ENCODE peak calls at places on chromosome 14, in ten cellular contexts. H is neural progenitor cell; Q is foreskin keratinocyte; R is thoracic aorta; L is fibroblast of lung; D is right atrium auricular region; C is breast epithelium; B is transverse colon; A is naive thymus-derived CD4-positive, alpha-beta T cell; N is OCI-LY7. W is an unnamed sample. For H3K4me1, the result is how much of the 10 kb centered on the place peaks cover.

GRCh38 chr14:33480589-33481184 is 470.2 kb downstream of the EGLN3 start:
- DNase-seq in H (peak), Q (no peak), R (no peak), L (no peak), D (no peak), C (no peak), B (no peak), A (no peak), N (no peak), W (no peak)

GRCh38 chr14:89372156-89372555 is 44.9 kb downstream of the FOXN3 start:
- DNase-seq in H (no peak), Q (no peak), R (no peak), L (peak), D (no peak), C (no peak), B (no peak), A (no peak), N (no peak), W (no peak)

GRCh38 chr14:64774272-64774671 is 70.0 kb downstream of the PLEKHG3 start:
- DNase-seq in H (no peak), Q (no peak), R (no peak), L (no peak), D (no peak), C (no peak), B (no peak), A (no peak), N (no peak), W (no peak)

GRCh38 chr14:36660736-36661505 is 739 bp upstream of the PAX9 start:
- DNase-seq in H (no peak), Q (no peak), R (no peak), L (no peak), D (no peak), C (no peak), B (no peak), A (no peak), N (peak), W (no peak)

GRCh38 chr14:91396959-91397815 is 20.4 kb downstream of the CCDC88C start:
- DNase-seq in H (no peak), Q (no peak), R (no peak), L (no peak), D (no peak), C (no peak), B (peak), A (peak), N (peak), W (no peak)

GRCh38 chr14:100203962-100204834 is 34.7 kb upstream of the YY1 start:
- DNase-seq in H (no peak), Q (no peak), R (no peak), L (peak), D (no peak), C (no peak), B (no peak), A (no peak), N (no peak), W (no peak)

GRCh38 chr14:51095854-51096823 is 1.2 kb upstream of the TRIM9 start:
- DNase-seq in H (peak), Q (peak), R (peak), L (peak), D (no peak), C (no peak), B (peak), A (peak), N (no peak), W (no peak)

GRCh38 chr14:90532826-90533525 is 136.1 kb downstream of the CALM1 start:
- DNase-seq in H (no peak), Q (no peak), R (no peak), L (no peak), D (no peak), C (no peak), B (no peak), A (no peak), N (no peak), W (no peak)

GRCh38 chr14:90828642-90829487 is 12.6 kb upstream of the TTC7B start:
- DNase-seq in H (no peak), Q (no peak), R (no peak), L (no peak), D (peak), C (no peak), B (peak), A (no peak), N (no peak), W (no peak)

GRCh38 chr14:96362965-96363750 is at the start of the genes ATG2B and GSKIP:
- DNase-seq in H (peak), Q (peak), R (peak), L (peak), D (peak), C (peak), B (peak), A (peak), N (peak), W (peak)

GRCh38 chr14:50064993-50065392 is 51.4 kb downstream of the VCPKMT start:
- DNase-seq in H (no peak), Q (no peak), R (no peak), L (peak), D (no peak), C (no peak), B (peak), A (peak), N (peak), W (no peak)

GRCh38 chr14:99879401-99880295 is 86.4 kb downstream of the EML1 start:
- DNase-seq in H (no peak), Q (peak), R (no peak), L (peak), D (no peak), C (no peak), B (no peak), A (no peak), N (no peak), W (no peak)

GRCh38 chr14:91310620-91311283 is 66.2 kb upstream of the GPR68 start:
- DNase-seq in H (no peak), Q (no peak), R (no peak), L (no peak), D (no peak), C (no peak), B (no peak), A (peak), N (no peak), W (no peak)

GRCh38 chr14:102749833-102750775 is 27.1 kb upstream of the TRAF3 start:
- DNase-seq in H (peak), Q (no peak), R (no peak), L (no peak), D (no peak), C (no peak), B (no peak), A (no peak), N (no peak), W (no peak)

GRCh38 chr14:61588419-61588901 is 106.9 kb upstream of the HIF1A start:
- DNase-seq in H (no peak), Q (no peak), R (no peak), L (peak), D (no peak), C (no peak), B (no peak), A (no peak), N (no peak), W (no peak)

GRCh38 chr14:75450381-75451276 is 22.8 kb downstream of the JDP2 start:
- DNase-seq in H (no peak), Q (peak), R (no peak), L (peak), D (no peak), C (peak), B (peak), A (no peak), N (no peak), W (no peak)

GRCh38 chr14:99035712-99036593 is 236.0 kb downstream of the BCL11B start:
- DNase-seq in H (peak), Q (peak), R (peak), L (peak), D (peak), C (peak), B (peak), A (no peak), N (no peak), W (no peak)

GRCh38 chr14:66401447-66402095 is 84.6 kb upstream of the CCDC196 start:
- DNase-seq in H (peak), Q (no peak), R (no peak), L (peak), D (no peak), C (no peak), B (no peak), A (no peak), N (no peak), W (no peak)

GRCh38 chr14:23494223-23494622 is 24.7 kb downstream of the NGDN start:
- DNase-seq in H (peak), Q (no peak), R (no peak), L (peak), D (no peak), C (no peak), B (no peak), A (no peak), N (no peak), W (no peak)

GRCh38 chr14:79502751-79503148 is 708.6 kb downstream of the DIO2 start:
- DNase-seq in H (no peak), Q (no peak), R (no peak), L (peak), D (no peak), C (no peak), B (no peak), A (no peak), N (no peak), W (no peak)

GRCh38 chr14:21768116-21768874 is 94.7 kb upstream of the OR4E1 start:
- DNase-seq in H (peak), Q (no peak), R (no peak), L (no peak), D (no peak), C (no peak), B (no peak), A (peak), N (peak), W (no peak)

DNA sequence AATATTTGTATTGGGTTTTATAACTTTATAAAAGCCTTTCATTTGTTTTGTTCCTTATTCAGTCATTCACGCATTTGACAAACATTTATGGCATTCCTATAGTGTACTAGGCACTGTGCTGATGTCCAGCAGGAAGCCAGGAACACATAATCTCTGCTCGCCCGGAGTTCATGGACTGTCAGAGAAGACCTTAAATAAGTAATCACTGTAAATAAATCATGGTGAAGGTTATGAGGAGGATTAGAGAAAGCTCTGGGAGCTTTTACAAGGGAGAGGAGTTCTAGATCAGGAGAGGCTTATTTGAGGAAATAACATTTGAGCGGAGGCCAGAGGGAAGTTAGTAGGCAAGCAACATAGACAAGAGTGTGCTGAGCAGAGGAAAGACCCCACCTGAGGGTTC is 1.4 kb upstream of the RDH11 start:
- DNase-seq in H (no peak), Q (no peak), R (no peak), L (no peak), D (no peak), C (no peak), B (no peak), A (no peak), N (no peak), W (no peak)
- H3K4me1 ChIP-seq in H (under half), Q (under half), R (under half), L (under half), D (under half), C (under half), B (under half), A (under half), N (under half), W (under half)

GRCh38 chr14:73995977-73996378 is 23.1 kb downstream of the ENTPD5 start:
- DNase-seq in H (no peak), Q (no peak), R (no peak), L (no peak), D (no peak), C (no peak), B (peak), A (no peak), N (no peak), W (no peak)
- H3K4me1 ChIP-seq in H (under half), Q (under half), R (under half), L (under half), D (under half), C (under half), B (under half), A (under half), N (under half), W (under half)

DNA sequence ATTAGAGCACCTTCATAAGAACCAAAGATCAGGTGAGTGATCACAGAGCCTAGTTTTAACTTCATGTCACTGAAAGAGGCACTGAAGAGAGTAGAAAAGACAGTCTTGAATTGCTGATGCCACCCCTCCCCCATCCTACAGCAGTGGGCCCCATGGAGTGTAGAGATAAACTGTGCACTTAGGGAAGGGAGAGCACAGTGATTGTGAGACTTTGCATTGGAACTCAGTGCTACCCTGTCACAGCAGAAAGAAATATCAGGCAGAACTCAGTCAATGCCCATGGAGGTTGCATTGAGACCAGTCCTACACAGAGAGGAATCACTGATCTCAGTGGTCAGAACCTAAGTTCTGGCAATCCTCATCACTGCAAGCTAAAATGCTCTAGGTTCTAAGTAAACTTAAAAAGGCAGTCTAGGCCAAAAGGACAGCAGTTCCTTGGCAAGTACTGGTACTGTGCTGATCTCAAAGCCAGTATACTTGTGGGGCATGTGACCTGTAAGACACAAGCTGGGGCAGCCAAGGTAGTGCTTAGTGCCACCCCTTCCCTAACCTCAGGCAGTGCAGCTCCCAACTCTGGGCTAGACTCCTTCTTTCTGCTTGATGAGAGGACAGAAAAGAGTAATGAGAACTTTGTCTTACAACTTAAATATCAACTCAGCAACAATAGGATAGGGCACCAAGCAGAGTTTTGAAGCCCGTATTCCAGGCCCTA is 94.1 kb downstream of the FSCB start:
- DNase-seq in H (peak), Q (no peak), R (no peak), L (no peak), D (no peak), C (no peak), B (no peak), A (no peak), N (no peak), W (no peak)
- H3K4me1 ChIP-seq in H (under half), Q (under half), R (under half), L (under half), D (under half), C (under half), B (under half), A (under half), N (under half), W (under half)

GRCh38 chr14:54798465-54799124 is 104.0 kb downstream of the GCH1 start:
- DNase-seq in H (peak), Q (no peak), R (no peak), L (no peak), D (no peak), C (no peak), B (no peak), A (no peak), N (no peak), W (no peak)
- H3K4me1 ChIP-seq in H (under half), Q (under half), R (under half), L (under half), D (under half), C (under half), B (under half), A (under half), N (under half), W (under half)

W was measured in Panc1.